ENCODE peak calls at places on chromosomes 6 and 20, in nine cellular contexts. One of them, this sample, is unnamed.

GRCh38 chr6:12060780-12061619 is 48.9 kb downstream of the HIVEP1 start:
- ATAC-seq in HCT116: no peak
- ATAC-seq in GM12878: peak; percentile 82
- ATAC-seq in left lung: peak; percentile 77
- ATAC-seq in upper lobe of left lung: peak; percentile 68
- ATAC-seq in psoas muscle: no peak
- ATAC-seq in pancreas: peak; percentile 93
- ATAC-seq in heart left ventricle: peak; percentile 82
- ATAC-seq in body of pancreas: peak; percentile 69
- ATAC-seq in this sample: peak; percentile 39

GRCh38 chr20:57654998-57655811 is 35.0 kb upstream of the ZBP1 start:
- ATAC-seq in HCT116: no peak
- ATAC-seq in GM12878: peak; percentile 16
- ATAC-seq in left lung: peak; percentile 27
- ATAC-seq in upper lobe of left lung: no peak
- ATAC-seq in psoas muscle: no peak
- ATAC-seq in pancreas: no peak
- ATAC-seq in heart left ventricle: no peak
- ATAC-seq in body of pancreas: no peak
- ATAC-seq in this sample: no peak

GRCh38 chr20:33005132-33005566 is 916 bp upstream of the SUN5 start:
- ATAC-seq in HCT116: peak; percentile 65
- ATAC-seq in GM12878: no peak
- ATAC-seq in left lung: no peak
- ATAC-seq in upper lobe of left lung: no peak
- ATAC-seq in psoas muscle: no peak
- ATAC-seq in pancreas: no peak
- ATAC-seq in heart left ventricle: no peak
- ATAC-seq in body of pancreas: no peak
- ATAC-seq in this sample: no peak

GRCh38 chr6:27865952-27866369 is 46.2 kb downstream of the OR2B2 start:
- ATAC-seq in HCT116: no peak
- ATAC-seq in GM12878: peak; percentile 49
- ATAC-seq in left lung: peak; percentile 18
- ATAC-seq in upper lobe of left lung: no peak
- ATAC-seq in psoas muscle: peak; percentile 21
- ATAC-seq in pancreas: peak; percentile 18
- ATAC-seq in heart left ventricle: no peak
- ATAC-seq in body of pancreas: no peak
- ATAC-seq in this sample: no peak

GRCh38 chr6:130947464-130947863 is 115.6 kb downstream of the EPB41L2 start:
- ATAC-seq in HCT116: no peak
- ATAC-seq in GM12878: no peak
- ATAC-seq in left lung: no peak
- ATAC-seq in upper lobe of left lung: no peak
- ATAC-seq in psoas muscle: no peak
- ATAC-seq in pancreas: no peak
- ATAC-seq in heart left ventricle: no peak
- ATAC-seq in body of pancreas: no peak
- ATAC-seq in this sample: peak; percentile 41

GRCh38 chr6:31351734-31352496 is 5.1 kb downstream of the HLA-B start:
- ATAC-seq in HCT116: no peak
- ATAC-seq in GM12878: peak; percentile 22
- ATAC-seq in left lung: no peak
- ATAC-seq in upper lobe of left lung: no peak
- ATAC-seq in psoas muscle: no peak
- ATAC-seq in pancreas: no peak
- ATAC-seq in heart left ventricle: no peak
- ATAC-seq in body of pancreas: no peak
- ATAC-seq in this sample: no peak

GRCh38 chr6:10877012-10877411 is 4.8 kb downstream of the GCM2 start:
- ATAC-seq in HCT116: no peak
- ATAC-seq in GM12878: no peak
- ATAC-seq in left lung: no peak
- ATAC-seq in upper lobe of left lung: no peak
- ATAC-seq in psoas muscle: no peak
- ATAC-seq in pancreas: no peak
- ATAC-seq in heart left ventricle: no peak
- ATAC-seq in body of pancreas: no peak
- ATAC-seq in this sample: no peak

GRCh38 chr6:155418017-155418749 is 37.5 kb downstream of the NOX3 start:
- ATAC-seq in HCT116: no peak
- ATAC-seq in GM12878: peak; percentile 85
- ATAC-seq in left lung: peak; percentile 88
- ATAC-seq in upper lobe of left lung: peak; percentile 56
- ATAC-seq in psoas muscle: no peak
- ATAC-seq in pancreas: peak; percentile 71
- ATAC-seq in heart left ventricle: peak; percentile 66
- ATAC-seq in body of pancreas: peak; percentile 52
- ATAC-seq in this sample: peak; percentile 60

GRCh38 chr20:59308493-59309201 is 8.2 kb downstream of the EDN3 start:
- ATAC-seq in HCT116: no peak
- ATAC-seq in GM12878: no peak
- ATAC-seq in left lung: no peak
- ATAC-seq in upper lobe of left lung: no peak
- ATAC-seq in psoas muscle: no peak
- ATAC-seq in pancreas: peak; percentile 82
- ATAC-seq in heart left ventricle: no peak
- ATAC-seq in body of pancreas: peak; percentile 83
- ATAC-seq in this sample: no peak

GRCh38 chr6:44001318-44001868 is 125.9 kb downstream of the MRPL14 start:
- ATAC-seq in HCT116: peak; percentile 68
- ATAC-seq in GM12878: peak; percentile 67
- ATAC-seq in left lung: peak; percentile 73
- ATAC-seq in upper lobe of left lung: peak; percentile 83
- ATAC-seq in psoas muscle: peak; percentile 48
- ATAC-seq in pancreas: peak; percentile 9
- ATAC-seq in heart left ventricle: peak; percentile 1
- ATAC-seq in body of pancreas: no peak
- ATAC-seq in this sample: no peak

GRCh38 chr6:30829639-30830250 is 54.6 kb upstream of the DDR1 start:
- ATAC-seq in HCT116: peak; percentile 34
- ATAC-seq in GM12878: peak; percentile 10
- ATAC-seq in left lung: no peak
- ATAC-seq in upper lobe of left lung: no peak
- ATAC-seq in psoas muscle: no peak
- ATAC-seq in pancreas: no peak
- ATAC-seq in heart left ventricle: no peak
- ATAC-seq in body of pancreas: no peak
- ATAC-seq in this sample: no peak

GRCh38 chr6:132490024-132490423 is 22.9 kb downstream of the STX7 start:
- ATAC-seq in HCT116: no peak
- ATAC-seq in GM12878: peak; percentile 54
- ATAC-seq in left lung: peak; percentile 67
- ATAC-seq in upper lobe of left lung: no peak
- ATAC-seq in psoas muscle: peak; percentile 51
- ATAC-seq in pancreas: peak; percentile 82
- ATAC-seq in heart left ventricle: peak; percentile 75
- ATAC-seq in body of pancreas: no peak
- ATAC-seq in this sample: peak; percentile 61

GRCh38 chr20:47175501-47175900 is 181.0 kb downstream of the ZMYND8 start:
- ATAC-seq in HCT116: no peak
- ATAC-seq in GM12878: no peak
- ATAC-seq in left lung: peak; percentile 82
- ATAC-seq in upper lobe of left lung: no peak
- ATAC-seq in psoas muscle: no peak
- ATAC-seq in pancreas: no peak
- ATAC-seq in heart left ventricle: no peak
- ATAC-seq in body of pancreas: no peak
- ATAC-seq in this sample: no peak

GRCh38 chr20:59751075-59751711 is 146.9 kb downstream of the PHACTR3 start:
- ATAC-seq in HCT116: peak; percentile 95
- ATAC-seq in GM12878: peak; percentile 88
- ATAC-seq in left lung: peak; percentile 88
- ATAC-seq in upper lobe of left lung: peak; percentile 52
- ATAC-seq in psoas muscle: peak; percentile 62
- ATAC-seq in pancreas: peak; percentile 84
- ATAC-seq in heart left ventricle: peak; percentile 63
- ATAC-seq in body of pancreas: peak; percentile 51
- ATAC-seq in this sample: peak; percentile 64

GRCh38 chr6:167044696-167045095 is 45.5 kb downstream of the CEP43 start:
- ATAC-seq in HCT116: peak; percentile 64
- ATAC-seq in GM12878: no peak
- ATAC-seq in left lung: no peak
- ATAC-seq in upper lobe of left lung: no peak
- ATAC-seq in psoas muscle: no peak
- ATAC-seq in pancreas: no peak
- ATAC-seq in heart left ventricle: peak; percentile 87
- ATAC-seq in body of pancreas: no peak
- ATAC-seq in this sample: no peak

DNA sequence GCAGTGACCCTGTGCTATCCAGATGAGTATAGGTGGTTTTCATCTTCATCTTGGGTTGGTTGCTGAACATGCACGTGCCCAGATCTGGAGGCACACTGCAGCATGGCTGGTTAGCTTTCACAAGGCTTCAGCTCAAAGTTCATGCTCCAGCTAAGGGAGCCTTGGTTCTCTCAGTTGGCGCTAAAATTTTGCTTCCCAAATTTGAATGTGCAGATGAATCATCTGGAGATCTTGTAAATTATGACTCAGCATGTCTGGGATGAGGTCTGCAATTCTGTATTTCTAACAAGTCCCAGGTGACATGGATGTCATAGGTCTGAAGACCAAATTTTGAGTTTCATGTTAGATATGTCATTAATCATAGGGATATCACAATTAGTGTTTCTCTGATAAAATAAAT is 230.8 kb downstream of the FOXA2 start:
- ATAC-seq in HCT116: no peak
- ATAC-seq in GM12878: no peak
- ATAC-seq in left lung: no peak
- ATAC-seq in upper lobe of left lung: no peak
- ATAC-seq in psoas muscle: no peak
- ATAC-seq in pancreas: no peak
- ATAC-seq in heart left ventricle: no peak
- ATAC-seq in body of pancreas: no peak
- ATAC-seq in this sample: no peak
- TF ChIP-seq CTCF in HCT116: no peak
- TF ChIP-seq CTCF in GM12878: no peak
- TF ChIP-seq CTCF in left lung: no peak
- TF ChIP-seq CTCF in upper lobe of left lung: no peak
- TF ChIP-seq CTCF in psoas muscle: no peak
- TF ChIP-seq CTCF in pancreas: no peak
- TF ChIP-seq CTCF in heart left ventricle: no peak
- TF ChIP-seq CTCF in body of pancreas: no peak
- TF ChIP-seq CTCF in this sample: no peak

DNA sequence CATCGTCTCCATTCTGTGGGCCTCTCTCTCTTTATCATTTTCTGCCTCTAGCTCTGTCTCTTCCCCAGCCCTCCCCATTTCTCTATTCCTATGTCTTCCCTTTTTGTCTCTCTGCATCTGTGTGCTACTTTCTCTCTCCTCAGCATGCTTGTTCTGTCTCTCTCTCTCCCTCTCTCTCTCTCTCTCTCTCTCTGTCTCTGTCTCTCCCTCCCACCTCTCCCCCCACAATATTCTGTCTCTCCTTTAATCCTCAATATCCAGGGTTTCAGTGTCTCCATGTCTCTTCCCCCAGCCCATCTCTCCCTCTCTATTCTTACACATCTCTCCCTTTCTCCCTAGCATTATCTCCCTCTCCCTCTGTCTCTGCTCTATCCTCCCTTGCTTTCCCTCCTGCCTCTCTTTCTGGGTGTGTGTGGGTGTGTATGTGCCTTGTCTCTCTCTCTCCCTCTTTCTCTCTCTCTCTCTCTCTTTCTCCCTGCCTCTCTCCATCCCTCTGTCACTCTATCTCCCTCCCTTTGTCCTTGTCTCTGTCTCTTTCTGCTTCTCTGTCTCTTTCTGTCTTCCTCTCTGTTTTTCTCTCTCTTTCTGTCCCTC is 76.9 kb upstream of the SIRPA start:
- ATAC-seq in HCT116: no peak
- ATAC-seq in GM12878: no peak
- ATAC-seq in left lung: no peak
- ATAC-seq in upper lobe of left lung: no peak
- ATAC-seq in psoas muscle: no peak
- ATAC-seq in pancreas: no peak
- ATAC-seq in heart left ventricle: no peak
- ATAC-seq in body of pancreas: no peak
- ATAC-seq in this sample: no peak
- H3K4me1 ChIP-seq in HCT116: peaks cover 24% of the 10 kb centered on the region
- H3K4me1 ChIP-seq in GM12878: no peaks in the 10 kb centered on the region
- H3K4me1 ChIP-seq in left lung: peaks cover 79% of the 10 kb centered on the region
- H3K4me1 ChIP-seq in upper lobe of left lung: peaks cover 42% of the 10 kb centered on the region
- H3K4me1 ChIP-seq in psoas muscle: peaks cover 23% of the 10 kb centered on the region
- H3K4me1 ChIP-seq in pancreas: no peaks in the 10 kb centered on the region
- H3K4me1 ChIP-seq in heart left ventricle: peaks cover 37% of the 10 kb centered on the region
- H3K4me1 ChIP-seq in body of pancreas: peaks cover 19% of the 10 kb centered on the region
- H3K4me1 ChIP-seq in this sample: peaks cover 40% of the 10 kb centered on the region

DNA sequence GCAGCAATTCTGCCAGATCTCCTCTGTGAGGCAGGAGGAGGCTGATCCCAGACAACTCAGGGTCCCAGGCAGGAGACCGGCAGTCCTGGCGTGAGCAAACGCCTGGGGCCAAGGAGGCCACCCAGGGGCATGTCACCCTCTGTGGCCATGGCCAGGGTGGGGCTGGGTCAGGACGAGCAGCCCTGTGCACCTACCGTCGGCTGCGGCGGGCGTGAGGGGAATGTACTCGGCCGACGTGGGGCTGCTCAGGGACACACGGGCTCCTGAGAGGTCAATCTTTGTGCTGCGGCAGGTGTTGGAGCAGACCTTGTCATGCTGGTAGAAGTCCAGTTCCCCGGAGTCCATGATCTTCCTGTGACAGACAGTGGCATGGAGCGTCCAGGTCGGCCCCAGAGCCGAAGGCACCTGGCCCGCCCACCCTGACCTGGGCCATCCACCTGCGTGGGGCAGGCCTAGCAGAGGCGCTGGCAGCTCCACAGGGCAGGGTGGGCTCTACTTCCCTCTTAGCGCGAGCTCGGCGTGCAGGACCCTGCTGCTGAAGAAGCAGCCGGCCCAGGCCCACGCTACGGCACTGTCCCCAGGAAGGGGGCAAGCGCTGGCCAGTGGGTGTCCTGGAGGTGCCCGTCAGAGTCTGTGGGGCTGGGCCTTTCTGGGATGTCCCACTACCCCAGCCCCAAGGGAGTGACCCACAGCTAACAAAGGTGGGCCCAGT is 21.5 kb upstream of the HELZ2 start:
- ATAC-seq in HCT116: no peak
- ATAC-seq in GM12878: no peak
- ATAC-seq in left lung: no peak
- ATAC-seq in upper lobe of left lung: peak; percentile 23
- ATAC-seq in psoas muscle: no peak
- ATAC-seq in pancreas: no peak
- ATAC-seq in heart left ventricle: no peak
- ATAC-seq in body of pancreas: no peak
- ATAC-seq in this sample: no peak
- H3K36me3 ChIP-seq in HCT116: no peaks in the 10 kb centered on the region
- H3K36me3 ChIP-seq in GM12878: peaks cover 7% of the 10 kb centered on the region
- H3K36me3 ChIP-seq in left lung: no peaks in the 10 kb centered on the region
- H3K36me3 ChIP-seq in upper lobe of left lung: peaks cover 53% of the 10 kb centered on the region
- H3K36me3 ChIP-seq in psoas muscle: peaks cover 66% of the 10 kb centered on the region
- H3K36me3 ChIP-seq in pancreas: peaks cover 3% of the 10 kb centered on the region
- H3K36me3 ChIP-seq in heart left ventricle: no peaks in the 10 kb centered on the region
- H3K36me3 ChIP-seq in body of pancreas: no peaks in the 10 kb centered on the region
- H3K36me3 ChIP-seq in this sample: peaks cover 99% of the 10 kb centered on the region

DNA sequence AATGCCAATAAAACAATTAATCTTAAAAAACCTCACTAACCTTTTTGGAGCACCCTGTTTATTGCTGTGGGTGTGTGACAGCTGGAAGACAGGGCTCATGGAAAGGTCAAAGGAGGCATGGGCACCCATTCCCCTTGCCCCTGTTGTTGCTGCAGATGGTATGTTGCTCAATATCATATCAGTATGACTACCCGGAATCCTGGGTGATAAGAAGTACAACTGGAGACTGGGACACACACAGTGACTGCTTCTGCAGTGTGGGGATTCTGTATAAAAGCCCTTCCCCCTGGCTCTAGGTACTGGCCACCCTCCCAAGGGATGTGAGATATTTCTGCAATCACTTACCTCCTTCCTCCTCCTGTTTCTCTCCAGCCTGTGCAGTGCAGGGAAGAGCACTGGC is 47.3 kb upstream of the IL20RA start:
- ATAC-seq in HCT116: no peak
- ATAC-seq in GM12878: no peak
- ATAC-seq in left lung: no peak
- ATAC-seq in upper lobe of left lung: peak; percentile 16
- ATAC-seq in psoas muscle: no peak
- ATAC-seq in pancreas: no peak
- ATAC-seq in heart left ventricle: peak; percentile 70
- ATAC-seq in body of pancreas: no peak
- ATAC-seq in this sample: no peak
- TF ChIP-seq CTCF in HCT116: no peak
- TF ChIP-seq CTCF in GM12878: no peak
- TF ChIP-seq CTCF in left lung: no peak
- TF ChIP-seq CTCF in upper lobe of left lung: no peak
- TF ChIP-seq CTCF in psoas muscle: no peak
- TF ChIP-seq CTCF in pancreas: no peak
- TF ChIP-seq CTCF in heart left ventricle: no peak
- TF ChIP-seq CTCF in body of pancreas: no peak
- TF ChIP-seq CTCF in this sample: no peak